ENCODE peak calls at places on chromosomes 1 and 21, in ten cellular contexts. U, O, L, N, F, B, G, M, R and A are unnamed samples.
A peak's percentile ranks its signal among the peaks of the same experiment; 100 is the strongest.

GRCh38 chr21:29232601-29233541 is 65.9 kb upstream of the BACH1 start:
- DNase-seq in U (peak; percentile 45), O (no peak), L (no peak), N (no peak), F (no peak), B (no peak), G (no peak), M (no peak), R (no peak), A (no peak)

GRCh38 chr1:22611530-22611947 is 24.9 kb upstream of the C1QA start:
- DNase-seq in U (peak; percentile 76), O (peak; percentile 19), L (peak; percentile 53), N (no peak), F (no peak), B (no peak), G (no peak), M (no peak), R (peak; percentile 93), A (no peak)

GRCh38 chr1:43521716-43522115 is 9.0 kb upstream of the PTPRF start:
- DNase-seq in U (no peak), O (no peak), L (no peak), N (peak; percentile 24), F (no peak), B (peak; percentile 7), G (no peak), M (no peak), R (no peak), A (no peak)

GRCh38 chr1:214318356-214318755 is 37.4 kb downstream of the SMYD2 start:
- DNase-seq in U (peak; percentile 24), O (no peak), L (no peak), N (no peak), F (peak; percentile 59), B (no peak), G (no peak), M (no peak), R (no peak), A (no peak)

GRCh38 chr1:116759636-116760035 is 5.4 kb downstream of the CD2 start:
- DNase-seq in U (no peak), O (no peak), L (no peak), N (no peak), F (no peak), B (no peak), G (no peak), M (no peak), R (no peak), A (no peak)

GRCh38 chr1:161772397-161772796 is 6.3 kb downstream of the ATF6 start:
- DNase-seq in U (peak; percentile 72), O (no peak), L (no peak), N (no peak), F (no peak), B (no peak), G (no peak), M (no peak), R (no peak), A (no peak)

GRCh38 chr1:183023146-183023600 is at the start of gene LAMC1:
- DNase-seq in U (peak; percentile 90), O (no peak), L (peak; percentile 88), N (peak; percentile 84), F (peak; percentile 70), B (peak; percentile 87), G (peak; percentile 68), M (peak; percentile 61), R (peak; percentile 97), A (peak; percentile 76)

GRCh38 chr1:230785643-230786405 is 38.6 kb downstream of the CAPN9 start:
- DNase-seq in U (no peak), O (no peak), L (no peak), N (no peak), F (no peak), B (no peak), G (no peak), M (no peak), R (peak; percentile 23), A (no peak)

GRCh38 chr21:34204021-34204420 is 130.6 kb downstream of the MRPS6 start:
- DNase-seq in U (no peak), O (no peak), L (no peak), N (no peak), F (peak; percentile 51), B (no peak), G (no peak), M (no peak), R (no peak), A (no peak)

GRCh38 chr21:34201441-34201838 is 128.1 kb downstream of the MRPS6 start:
- DNase-seq in U (no peak), O (no peak), L (no peak), N (no peak), F (no peak), B (no peak), G (no peak), M (no peak), R (no peak), A (no peak)

GRCh38 chr21:34204481-34205439 is 131.4 kb downstream of the MRPS6 start:
- DNase-seq in U (no peak), O (no peak), L (no peak), N (no peak), F (peak; percentile 43), B (no peak), G (no peak), M (no peak), R (peak; percentile 59), A (peak; percentile 46)

GRCh38 chr21:34202553-34203332 is 129.4 kb downstream of the MRPS6 start:
- DNase-seq in U (peak; percentile 24), O (no peak), L (no peak), N (peak; percentile 86), F (peak; percentile 75), B (peak; percentile 73), G (no peak), M (no peak), R (peak; percentile 73), A (peak; percentile 61)

DNA sequence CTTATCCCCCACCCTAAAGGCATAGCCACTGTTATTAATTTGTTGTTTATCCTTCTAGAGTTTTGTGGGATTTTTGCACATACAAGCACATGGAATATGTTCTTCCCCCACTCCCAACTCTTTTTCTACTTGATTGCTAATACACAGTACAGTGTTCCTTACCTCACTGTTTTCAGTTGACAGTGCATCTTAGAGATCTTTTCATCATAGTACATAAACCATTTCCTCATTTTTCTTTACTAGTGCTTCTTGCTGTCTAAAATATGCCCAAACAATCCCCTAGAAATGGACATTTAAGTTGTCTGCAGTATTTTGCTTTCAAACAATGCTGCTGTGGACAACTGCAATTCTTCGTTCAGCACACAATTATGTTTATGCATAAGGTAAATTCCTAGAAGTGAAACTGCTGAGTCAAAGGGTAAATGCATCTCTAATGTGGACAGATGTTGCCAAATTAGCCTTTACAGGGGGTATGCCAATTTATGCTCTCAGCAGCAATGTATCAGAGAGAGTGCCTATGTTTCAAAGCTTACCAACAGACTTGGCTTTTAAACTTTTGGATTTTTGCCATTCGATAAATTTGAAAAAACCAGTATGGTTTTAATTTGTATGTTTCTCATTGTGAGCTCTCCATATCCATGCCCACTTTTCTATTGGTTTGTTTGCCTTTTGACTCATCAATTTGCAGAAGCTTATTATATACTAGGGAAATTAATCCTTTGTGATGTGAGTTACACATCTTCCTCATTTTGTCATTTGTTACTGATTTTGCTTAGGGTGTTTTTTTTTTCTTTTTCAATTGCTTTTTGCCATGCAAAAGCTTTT is 132.6 kb downstream of the MRPS6 start:
- DNase-seq in U (no peak), O (no peak), L (no peak), N (no peak), F (no peak), B (no peak), G (no peak), M (no peak), R (no peak), A (no peak)
- H3K4me3 ChIP-seq in U (no peak overlapping the region), O (no peak overlapping the region), L (no peak overlapping the region), N (no peak overlapping the region), F (no peak overlapping the region), B (no peak overlapping the region), G (no peak overlapping the region), M (no peak overlapping the region), R (no peak overlapping the region), A (no peak overlapping the region)

GRCh38 chr1:175272361-175272760 is 79.8 kb upstream of the KIAA0040 start:
- DNase-seq in U (no peak), O (no peak), L (no peak), N (no peak), F (no peak), B (no peak), G (no peak), M (no peak), R (no peak), A (no peak)

GRCh38 chr1:175278236-175278635 is 85.7 kb upstream of the KIAA0040 start:
- DNase-seq in U (no peak), O (no peak), L (no peak), N (no peak), F (no peak), B (no peak), G (no peak), M (no peak), R (no peak), A (no peak)

GRCh38 chr1:175273656-175274055 is 81.1 kb upstream of the KIAA0040 start:
- DNase-seq in U (no peak), O (no peak), L (no peak), N (no peak), F (no peak), B (no peak), G (no peak), M (no peak), R (no peak), A (no peak)

GRCh38 chr1:175277778-175278177 is 85.2 kb upstream of the KIAA0040 start:
- DNase-seq in U (no peak), O (no peak), L (no peak), N (no peak), F (no peak), B (no peak), G (no peak), M (no peak), R (no peak), A (no peak)

DNA sequence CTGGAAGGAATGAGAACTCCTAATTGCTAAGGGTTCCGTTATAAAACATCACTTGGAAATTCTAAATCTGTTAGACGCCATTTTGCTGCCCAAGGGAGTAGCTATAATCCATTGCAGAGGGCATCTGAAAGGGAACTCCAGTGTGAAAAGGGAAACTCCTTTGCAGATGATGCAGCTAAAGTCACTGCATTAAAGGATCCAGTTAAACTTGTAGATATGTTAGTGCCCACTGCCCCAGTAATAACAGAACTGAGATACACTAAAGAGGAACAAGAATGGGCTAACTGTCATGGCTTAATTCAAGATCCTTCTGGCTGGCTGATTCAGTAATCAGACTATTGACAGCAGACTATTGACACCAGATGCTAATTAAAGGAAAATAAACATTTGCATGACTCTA is 81.8 kb upstream of the KIAA0040 start:
- DNase-seq in U (no peak), O (no peak), L (no peak), N (no peak), F (no peak), B (no peak), G (no peak), M (no peak), R (no peak), A (no peak)
- TF ChIP-seq CTCF in U (no peak), O (no peak), L (no peak), N (no peak), F (no peak), B (no peak), G (no peak), M (no peak), R (no peak), A (no peak)

GRCh38 chr1:172145656-172146055 is 274.8 kb upstream of the C1orf105 start:
- DNase-seq in U (no peak), O (no peak), L (no peak), N (no peak), F (no peak), B (no peak), G (no peak), M (no peak), R (no peak), A (no peak)
- H3K4me3 ChIP-seq in U (peak overlapping the region; percentile 80), O (peak overlapping the region; percentile 84), L (no peak overlapping the region), N (peak overlapping the region; percentile 70), F (peak overlapping the region; percentile 47), B (no peak overlapping the region), G (no peak overlapping the region), M (no peak overlapping the region), R (no peak overlapping the region), A (no peak overlapping the region)

GRCh38 chr1:220219136-220219442 is 53.2 kb downstream of the RAB3GAP2 start:
- DNase-seq in U (no peak), O (no peak), L (no peak), N (no peak), F (no peak), B (no peak), G (no peak), M (no peak), R (no peak), A (no peak)
- TF ChIP-seq CTCF in U (no peak), O (no peak), L (no peak), N (no peak), F (no peak), B (no peak), G (no peak), M (no peak), R (no peak), A (no peak)